ENCODE peak calls at places on chromosomes 12 and 14, in four cellular contexts. E is GM23248, A is uterus, P is neuronal stem cell. I is an unnamed sample.

GRCh38 chr14:95341564-95341963 is 21.9 kb upstream of the CLMN start:
- DNase-seq in P (no peak), E (no peak), A (no peak), I (no peak)

GRCh38 chr14:25014440-25014839 is 35.5 kb downstream of the STXBP6 start:
- DNase-seq in A (no peak), P (no peak), E (no peak), I (no peak)

GRCh38 chr14:55691659-55692058 is 111.7 kb downstream of the KTN1 start:
- DNase-seq in E (no peak), A (no peak), P (no peak), I (no peak)

GRCh38 chr12:5295966-5296365 is 135.9 kb upstream of the NTF3 start:
- DNase-seq in A (no peak), P (no peak), E (no peak), I (no peak)

GRCh38 chr12:56630180-56630632 is at the start of gene BAZ2A:
- DNase-seq in A (peak; percentile 83), P (peak; percentile 73), E (peak; percentile 95), I (peak; percentile 92)

GRCh38 chr12:127144770-127145169 is 1122.2 kb upstream of the TMEM132C start:
- DNase-seq in A (no peak), P (no peak), E (no peak), I (no peak)

GRCh38 chr14:22630486-22630885 is 13.7 kb downstream of the OR6J1 start:
- DNase-seq in P (no peak), A (no peak), E (peak; percentile 81), I (no peak)

GRCh38 chr12:75960086-75960910 is 71.3 kb downstream of the PHLDA1 start:
- DNase-seq in P (no peak), E (no peak), A (no peak), I (no peak)

GRCh38 chr12:32140867-32141266 is 34.2 kb downstream of the BICD1 start:
- DNase-seq in P (no peak), A (no peak), E (no peak), I (no peak)

GRCh38 chr12:128786741-128787391 is 36.9 kb downstream of the SLC15A4 start:
- DNase-seq in A (no peak), P (no peak), E (no peak), I (no peak)

GRCh38 chr14:88551936-88552565 is 2.8 kb downstream of the PTPN21 start:
- DNase-seq in P (no peak), E (peak; percentile 60), A (no peak), I (no peak)

GRCh38 chr12:105754313-105754712 is 384.4 kb downstream of the NUAK1 start:
- DNase-seq in P (no peak), E (no peak), A (no peak), I (no peak)

GRCh38 chr14:56659964-56660551 is 80.5 kb downstream of the TMEM260 start:
- DNase-seq in P (peak; percentile 37), A (no peak), E (peak; percentile 55), I (no peak)

GRCh38 chr14:61322011-61322798 is 826 bp downstream of the PRKCH start:
- DNase-seq in A (peak; percentile 59), E (no peak), P (no peak), I (peak; percentile 53)
- H3K27me3 ChIP-seq in A (no peaks in the 10 kb centered on the region), E (peaks cover 58% of the 10 kb centered on the region), P (peaks cover 29% of the 10 kb centered on the region), I (peaks cover 16% of the 10 kb centered on the region)

DNA sequence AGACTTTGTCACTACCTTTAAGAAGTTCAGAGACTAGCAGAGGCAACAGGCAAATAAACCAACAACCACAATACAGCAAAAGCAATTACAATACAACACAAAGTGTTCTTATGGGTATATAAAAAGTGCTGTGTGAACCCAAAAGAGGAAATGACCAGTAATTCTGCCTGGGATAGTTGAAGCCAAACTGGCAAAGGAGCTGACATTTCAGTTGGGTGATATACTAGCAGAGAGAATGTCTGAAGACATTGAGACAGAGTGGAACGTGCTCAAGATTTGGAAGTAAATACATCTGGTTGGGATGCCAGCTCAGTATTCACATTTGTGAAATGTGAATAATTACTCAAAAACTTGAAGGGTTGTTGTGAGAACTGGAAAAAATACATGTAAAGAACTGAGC is 80.6 kb upstream of the GTF2A1 start:
- DNase-seq in A (no peak), E (no peak), P (no peak), I (no peak)
- H3K4me3 ChIP-seq in A (no peak overlapping the region), E (no peak overlapping the region), P (no peak overlapping the region), I (no peak overlapping the region)

GRCh38 chr14:93727039-93727740 is 61.1 kb downstream of the PRIMA1 start:
- DNase-seq in E (no peak), A (no peak), P (no peak), I (no peak)
- H3K4me1 ChIP-seq in E (no peaks in the 10 kb centered on the region), A (no peaks in the 10 kb centered on the region), P (peaks cover 2% of the 10 kb centered on the region), I (no peaks in the 10 kb centered on the region)

GRCh38 chr12:57739914-57740538 is 1.5 kb upstream of the AGAP2 start:
- DNase-seq in P (no peak), A (no peak), E (no peak), I (no peak)

GRCh38 chr12:57743769-57744168 is 1.1 kb upstream of the TSPAN31 start:
- DNase-seq in A (no peak), E (no peak), P (no peak), I (no peak)

GRCh38 chr12:57739387-57739786 is 845 bp upstream of the AGAP2 start:
- DNase-seq in P (no peak), E (no peak), A (no peak), I (no peak)

GRCh38 chr12:57740656-57741412 is 2.3 kb upstream of the AGAP2 start:
- DNase-seq in P (no peak), E (no peak), A (no peak), I (no peak)

DNA sequence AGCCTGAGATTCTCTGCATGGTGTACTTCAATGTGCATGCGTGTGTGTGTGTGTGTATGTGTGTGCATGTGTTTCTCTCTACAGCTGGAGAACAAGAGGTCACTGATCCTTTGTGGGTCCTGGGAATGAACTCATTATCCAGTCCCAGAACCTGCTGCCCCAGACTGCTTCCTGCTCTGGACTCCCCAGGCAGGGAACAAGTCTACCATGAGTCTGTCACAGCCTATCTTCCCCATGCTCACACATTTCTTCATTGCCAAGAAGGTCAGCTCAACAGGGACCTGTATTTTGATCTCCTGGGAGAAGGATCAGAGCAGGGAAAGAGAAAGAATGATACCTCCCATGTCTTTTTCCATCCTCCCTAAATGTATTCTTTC is 2.9 kb upstream of the AGAP2 start:
- DNase-seq in A (no peak), P (no peak), E (no peak), I (no peak)
- H3K27me3 ChIP-seq in A (peaks cover 18% of the 10 kb centered on the region), P (peaks cover 51% of the 10 kb centered on the region), E (peaks cover 38% of the 10 kb centered on the region), I (peaks cover 46% of the 10 kb centered on the region)

GRCh38 chr14:43413094-43413493 is 1094.0 kb downstream of the FSCB start:
- DNase-seq in E (no peak), A (no peak), P (no peak), I (no peak)

DNA sequence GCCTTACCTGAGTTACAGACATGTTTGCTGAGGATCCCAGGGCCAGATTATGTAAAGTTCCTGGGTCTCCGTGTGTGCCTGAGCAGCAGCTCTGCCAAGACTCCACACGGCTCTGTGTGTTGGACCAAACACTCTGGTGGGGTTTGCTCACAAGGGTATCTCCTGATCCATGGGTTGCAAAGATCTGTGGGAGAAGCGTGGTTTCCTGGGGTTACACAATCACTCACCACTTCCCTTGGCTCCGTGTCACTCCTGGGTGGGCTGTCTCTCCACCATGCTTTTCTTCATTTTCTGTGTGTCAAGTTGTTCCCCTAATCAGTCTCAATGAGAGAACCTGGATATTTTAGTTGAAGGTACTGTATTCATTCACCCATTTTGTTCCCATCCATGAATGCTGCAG is 1088.8 kb downstream of the FSCB start:
- DNase-seq in A (no peak), E (no peak), P (no peak), I (no peak)
- H3K4me3 ChIP-seq in A (no peak overlapping the region), E (no peak overlapping the region), P (no peak overlapping the region), I (no peak overlapping the region)

DNA sequence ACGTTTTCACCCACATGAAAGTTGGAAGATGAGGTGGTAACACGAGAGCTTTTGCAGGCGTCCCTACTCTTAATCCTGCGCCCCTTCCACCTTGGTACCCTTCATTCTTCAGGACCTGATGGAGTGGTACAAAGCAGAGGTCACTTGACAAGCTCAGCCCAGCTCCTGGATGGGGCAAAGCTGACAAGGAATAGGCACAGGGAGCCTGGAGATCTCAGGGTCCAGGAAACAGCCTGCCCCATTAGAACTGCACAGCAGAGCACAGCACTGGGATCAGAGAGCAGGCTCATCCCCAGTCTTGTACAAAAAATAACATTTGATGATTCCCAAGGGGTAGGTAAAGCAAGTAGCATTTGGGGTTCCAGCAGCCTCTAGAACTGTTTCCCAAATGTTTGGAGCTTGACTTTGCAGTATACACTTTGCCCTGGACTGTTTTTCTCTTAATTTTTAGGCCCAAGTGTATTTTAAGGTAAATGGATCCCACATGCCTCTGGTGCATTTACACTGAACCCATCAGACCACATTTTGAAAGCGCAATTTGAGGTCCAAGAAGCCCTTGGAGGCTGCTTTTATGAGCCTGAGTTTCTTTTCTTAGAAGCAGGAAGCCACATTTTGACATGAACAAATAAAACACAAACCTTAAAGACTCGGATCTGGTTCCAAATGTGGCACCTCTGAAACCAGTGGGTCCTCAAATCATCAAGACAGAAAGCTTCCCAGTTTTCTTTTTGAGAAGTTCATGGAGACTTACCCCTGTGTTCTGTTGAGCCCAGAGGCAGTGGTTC is 633 bp downstream of the TC2N start:
- DNase-seq in E (no peak), A (no peak), P (no peak), I (no peak)
- H3K4me1 ChIP-seq in E (no peaks in the 10 kb centered on the region), A (no peaks in the 10 kb centered on the region), P (no peaks in the 10 kb centered on the region), I (peaks cover under 1% of the 10 kb centered on the region)

GRCh38 chr12:3150820-3151590 is 73.8 kb downstream of the TSPAN9 start:
- DNase-seq in P (no peak), A (no peak), E (peak; percentile 54), I (no peak)
- H3K27me3 ChIP-seq in P (no peaks in the 10 kb centered on the region), A (no peaks in the 10 kb centered on the region), E (no peaks in the 10 kb centered on the region), I (no peaks in the 10 kb centered on the region)

GRCh38 chr12:19404232-19404880 is 34.9 kb upstream of the AEBP2 start:
- DNase-seq in A (no peak), P (no peak), E (no peak), I (no peak)
- H3K4me3 ChIP-seq in A (no peak overlapping the region), P (no peak overlapping the region), E (no peak overlapping the region), I (no peak overlapping the region)

DNA sequence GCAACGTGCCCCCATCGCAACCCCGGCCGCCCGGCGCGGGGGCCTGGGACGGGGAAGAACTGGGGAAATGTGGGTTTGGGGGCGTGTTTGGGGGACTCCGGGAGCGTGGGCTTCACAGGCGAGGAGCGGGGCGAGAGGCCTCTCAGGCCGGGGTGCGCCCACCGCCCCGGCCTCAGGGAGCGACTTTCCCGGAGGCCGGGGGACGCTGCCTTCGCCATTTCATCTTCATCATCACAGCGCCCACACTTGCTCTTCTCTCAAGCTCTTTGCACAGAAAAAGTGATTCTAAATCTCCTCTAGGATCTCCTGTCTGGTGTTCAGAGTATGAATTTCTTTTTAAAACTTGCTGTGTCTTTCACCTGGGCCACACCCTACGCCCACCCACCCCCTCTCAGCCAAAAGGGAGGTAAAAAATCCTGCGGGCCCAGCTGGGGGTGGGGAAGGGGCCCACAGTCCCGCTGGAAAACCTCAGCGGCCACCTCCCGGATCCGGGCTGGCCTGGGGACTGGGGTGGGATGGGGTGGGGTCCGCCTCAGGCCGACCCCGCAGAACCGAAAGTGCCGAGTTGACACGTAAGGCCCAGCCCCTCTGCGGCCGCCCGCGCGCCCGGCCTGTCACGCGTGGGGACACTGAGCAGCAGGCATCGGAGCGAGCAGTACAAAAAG is 7.4 kb downstream of the CDKN1B start:
- DNase-seq in E (peak; percentile 53), P (no peak), A (no peak), I (no peak)
- H3K4me1 ChIP-seq in E (peaks cover 38% of the 10 kb centered on the region), P (peaks cover 2% of the 10 kb centered on the region), A (no peaks in the 10 kb centered on the region), I (peaks cover 55% of the 10 kb centered on the region)

I was measured in heart right ventricle.